ENCODE peak calls at places on chromosome 16, in eight cellular contexts. W is IMR-90, J is uterus, L is OCI-LY7, B is lung, F is neural progenitor cell, N is Peyer's patch, Z is breast epithelium. R is an unnamed sample.

GRCh38 chr16:49596119-49596518 is 222.5 kb downstream of the C16orf78 start:
- DNase-seq in L (no peak), W (peak; percentile 15), N (no peak), F (peak; percentile 64), Z (no peak), B (no peak), J (peak; percentile 50), R (peak; percentile 59)

GRCh38 chr16:69848635-69849545 is 86.8 kb downstream of the WWP2 start:
- DNase-seq in B (peak; percentile 74), J (peak; percentile 87), F (no peak), N (peak; percentile 18), L (no peak), Z (peak; percentile 83), W (peak; percentile 96), R (peak; percentile 68)

GRCh38 chr16:70460737-70461261 is 6.4 kb downstream of the FCSK start:
- DNase-seq in W (peak; percentile 39), F (no peak), J (no peak), Z (no peak), B (no peak), N (no peak), L (no peak), R (no peak)

GRCh38 chr16:81645303-81645702 is 133.8 kb upstream of the PLCG2 start:
- DNase-seq in J (peak; percentile 58), N (no peak), B (peak; percentile 63), F (peak; percentile 37), W (peak; percentile 85), L (no peak), Z (peak; percentile 87), R (peak; percentile 97)

GRCh38 chr16:57502048-57502775 is 15.9 kb upstream of the DOK4 start:
- DNase-seq in Z (no peak), B (peak; percentile 55), L (no peak), F (no peak), J (no peak), N (no peak), W (no peak), R (no peak)

GRCh38 chr16:68644303-68644702 is 807 bp upstream of the CDH3 start:
- DNase-seq in L (no peak), Z (no peak), N (no peak), F (peak; percentile 60), B (no peak), J (peak; percentile 34), W (no peak), R (no peak)

GRCh38 chr16:69404275-69404805 is 18.5 kb upstream of the TERF2 start:
- DNase-seq in J (peak; percentile 44), Z (no peak), B (no peak), L (no peak), N (no peak), W (peak; percentile 40), F (peak; percentile 31), R (no peak)

GRCh38 chr16:66606000-66606751 is 1.7 kb downstream of the CMTM3 start:
- DNase-seq in B (no peak), F (no peak), W (no peak), Z (no peak), L (peak; percentile 72), N (peak; percentile 55), J (no peak), R (no peak)

GRCh38 chr16:3003582-3004270 is 9.0 kb upstream of the CLDN9 start:
- DNase-seq in N (peak; percentile 95), L (peak; percentile 99), W (peak; percentile 98), F (peak; percentile 99), Z (peak; percentile 98), B (peak; percentile 97), J (peak; percentile 88), R (peak; percentile 96)

GRCh38 chr16:23357761-23358290 is 55.7 kb downstream of the SCNN1B start:
- DNase-seq in B (no peak), Z (no peak), F (no peak), L (no peak), W (no peak), J (no peak), N (no peak), R (no peak)

GRCh38 chr16:85924675-85925074 is 25.7 kb downstream of the IRF8 start:
- DNase-seq in Z (no peak), N (no peak), L (no peak), J (no peak), F (no peak), W (no peak), B (no peak), R (no peak)

GRCh38 chr16:77913738-77914263 is 108.5 kb upstream of the CLEC3A start:
- DNase-seq in J (no peak), L (no peak), Z (no peak), W (peak; percentile 46), B (no peak), N (no peak), F (no peak), R (no peak)

GRCh38 chr16:49799172-49799571 is 56.7 kb downstream of the ZNF423 start:
- DNase-seq in J (no peak), N (no peak), L (no peak), W (no peak), F (peak; percentile 66), B (no peak), Z (no peak), R (no peak)

GRCh38 chr16:50744911-50745310 is 3.0 kb downstream of the CYLD start:
- DNase-seq in B (no peak), N (no peak), W (peak; percentile 55), J (no peak), Z (no peak), F (no peak), L (no peak), R (no peak)

GRCh38 chr16:1832831-1833454 is 5.9 kb downstream of the FAHD1 start:
- DNase-seq in L (no peak), Z (no peak), J (no peak), F (no peak), W (no peak), N (no peak), B (no peak), R (no peak)

GRCh38 chr16:53456625-53457024 is 22.4 kb downstream of the RBL2 start:
- DNase-seq in B (no peak), J (no peak), W (no peak), F (no peak), N (peak; percentile 25), L (peak; percentile 16), Z (no peak), R (no peak)

GRCh38 chr16:53257001-53257400 is 177.3 kb upstream of the RBL2 start:
- DNase-seq in L (no peak), N (no peak), Z (no peak), F (no peak), J (no peak), W (peak; percentile 59), B (no peak), R (no peak)

GRCh38 chr16:82156761-82157654 is 13.0 kb downstream of the MPHOSPH6 start:
- DNase-seq in J (no peak), W (peak; percentile 13), N (no peak), B (no peak), F (no peak), Z (no peak), L (no peak), R (no peak)

GRCh38 chr16:12544477-12545291 is 259.0 kb downstream of the CPPED1 start:
- DNase-seq in N (no peak), B (peak; percentile 40), F (no peak), L (peak; percentile 38), J (no peak), Z (no peak), W (no peak), R (no peak)

GRCh38 chr16:22357635-22357971 is 16.8 kb downstream of the CDR2 start:
- DNase-seq in Z (no peak), F (no peak), W (no peak), L (peak; percentile 48), N (no peak), J (no peak), B (no peak), R (no peak)

GRCh38 chr16:15993128-15993527 is 43.7 kb downstream of the ABCC1 start:
- DNase-seq in F (no peak), N (no peak), L (no peak), J (no peak), B (no peak), Z (no peak), W (no peak), R (no peak)

GRCh38 chr16:26595199-26595598 is 471.5 kb upstream of the C16orf82 start:
- DNase-seq in N (no peak), W (no peak), Z (no peak), B (no peak), L (no peak), F (no peak), J (no peak), R (no peak)

GRCh38 chr16:26594666-26595065 is 472.1 kb upstream of the C16orf82 start:
- DNase-seq in W (no peak), J (no peak), L (no peak), B (no peak), F (no peak), N (no peak), Z (no peak), R (peak; percentile 58)

GRCh38 chr16:26598989-26599785 is 467.5 kb upstream of the C16orf82 start:
- DNase-seq in Z (no peak), F (peak; percentile 22), W (no peak), N (no peak), B (no peak), L (no peak), J (no peak), R (no peak)

GRCh38 chr16:26599786-26600107 is 467.0 kb upstream of the C16orf82 start:
- DNase-seq in B (no peak), L (no peak), Z (no peak), F (no peak), N (no peak), J (no peak), W (no peak), R (peak; percentile 4)

GRCh38 chr16:26598061-26598460 is 468.7 kb upstream of the C16orf82 start:
- DNase-seq in J (no peak), W (no peak), N (no peak), Z (no peak), B (no peak), F (no peak), L (no peak), R (peak; percentile 25)
- H3K4me3 ChIP-seq in J (no peak overlapping the region), W (no peak overlapping the region), N (no peak overlapping the region), Z (no peak overlapping the region), B (no peak overlapping the region), F (no peak overlapping the region), L (no peak overlapping the region), R (no peak overlapping the region)

GRCh38 chr16:47461598-47462266 is 601 bp downstream of the PHKB start:
- DNase-seq in W (peak; percentile 48), B (peak; percentile 52), L (peak; percentile 69), N (no peak), J (no peak), F (peak; percentile 58), Z (no peak), R (peak; percentile 30)
- H3K27ac ChIP-seq in W (peak overlapping the region; percentile 87), B (peak overlapping the region; percentile 96), L (peak overlapping the region; percentile 82), N (peak overlapping the region; percentile 99), J (peak overlapping the region; percentile 89), F (peak overlapping the region; percentile 100), Z (peak overlapping the region; percentile 95), R (peak overlapping the region; percentile 93)

GRCh38 chr16:733382-734207 is 6.7 kb downstream of the HAGHL start:
- DNase-seq in B (no peak), W (no peak), J (no peak), Z (no peak), L (no peak), N (no peak), F (peak; percentile 35), R (no peak)
- TF ChIP-seq CTCF in B (no peak), W (peak; percentile 20), J (no peak), Z (no peak), L (peak; percentile 78), N (no peak), F (peak; percentile 38), R (no peak)

GRCh38 chr16:76222853-76223252 is 54.3 kb upstream of the CNTNAP4 start:
- DNase-seq in B (no peak), F (no peak), L (no peak), J (no peak), Z (no peak), N (no peak), W (no peak), R (no peak)
- H3K4me3 ChIP-seq in B (no peak overlapping the region), F (no peak overlapping the region), L (no peak overlapping the region), J (no peak overlapping the region), Z (no peak overlapping the region), N (no peak overlapping the region), W (no peak overlapping the region), R (no peak overlapping the region)